ENCODE peak calls at places on chromosomes 3 and 15, in six cellular contexts. One of them, this sample, is unnamed.

GRCh38 chr15:49467782-49468181 is 44.7 kb downstream of the FGF7 start:
- DNase-seq in skeletal muscle cell: no peak
- DNase-seq in fibroblast of mammary gland: no peak
- DNase-seq in GM12865: no peak
- DNase-seq in HAP-1: no peak
- DNase-seq in CD8-positive, alpha-beta memory T cell: no peak
- DNase-seq in this sample: no peak

GRCh38 chr3:186127463-186127862 is 18.6 kb upstream of the ETV5 start:
- DNase-seq in CD8-positive, alpha-beta memory T cell: no peak
- DNase-seq in skeletal muscle cell: no peak
- DNase-seq in HAP-1: no peak
- DNase-seq in GM12865: no peak
- DNase-seq in fibroblast of mammary gland: no peak
- DNase-seq in this sample: no peak

GRCh38 chr3:53518495-53518981 is 24.1 kb downstream of the CACNA1D start:
- DNase-seq in GM12865: no peak
- DNase-seq in skeletal muscle cell: no peak
- DNase-seq in fibroblast of mammary gland: peak; percentile 24
- DNase-seq in HAP-1: no peak
- DNase-seq in CD8-positive, alpha-beta memory T cell: no peak
- DNase-seq in this sample: no peak

GRCh38 chr15:39951561-39951960 is 17.6 kb downstream of the EIF2AK4 start:
- DNase-seq in skeletal muscle cell: no peak
- DNase-seq in GM12865: no peak
- DNase-seq in fibroblast of mammary gland: no peak
- DNase-seq in HAP-1: no peak
- DNase-seq in CD8-positive, alpha-beta memory T cell: no peak
- DNase-seq in this sample: no peak

GRCh38 chr15:26879770-26880169 is 12.9 kb downstream of the GABRA5 start:
- DNase-seq in CD8-positive, alpha-beta memory T cell: no peak
- DNase-seq in GM12865: no peak
- DNase-seq in HAP-1: no peak
- DNase-seq in skeletal muscle cell: no peak
- DNase-seq in fibroblast of mammary gland: no peak
- DNase-seq in this sample: no peak

GRCh38 chr15:65377105-65377975 is 462 bp downstream of the IGDCC3 start:
- DNase-seq in GM12865: no peak
- DNase-seq in skeletal muscle cell: no peak
- DNase-seq in HAP-1: peak; percentile 43
- DNase-seq in fibroblast of mammary gland: no peak
- DNase-seq in CD8-positive, alpha-beta memory T cell: no peak
- DNase-seq in this sample: no peak

GRCh38 chr15:74798388-74799254 is 14.0 kb upstream of the LMAN1L start:
- DNase-seq in HAP-1: no peak
- DNase-seq in GM12865: peak; percentile 76
- DNase-seq in skeletal muscle cell: no peak
- DNase-seq in fibroblast of mammary gland: no peak
- DNase-seq in CD8-positive, alpha-beta memory T cell: no peak
- DNase-seq in this sample: no peak

GRCh38 chr3:53602866-53603265 is 108.5 kb downstream of the CACNA1D start:
- DNase-seq in CD8-positive, alpha-beta memory T cell: no peak
- DNase-seq in GM12865: no peak
- DNase-seq in fibroblast of mammary gland: no peak
- DNase-seq in HAP-1: no peak
- DNase-seq in skeletal muscle cell: no peak
- DNase-seq in this sample: no peak

GRCh38 chr3:125139386-125139785 is 73.2 kb downstream of the SLC12A8 start:
- DNase-seq in skeletal muscle cell: no peak
- DNase-seq in CD8-positive, alpha-beta memory T cell: no peak
- DNase-seq in HAP-1: no peak
- DNase-seq in GM12865: no peak
- DNase-seq in fibroblast of mammary gland: no peak
- DNase-seq in this sample: no peak

GRCh38 chr15:51168700-51169099 is 74.0 kb upstream of the TNFAIP8L3 start:
- DNase-seq in HAP-1: no peak
- DNase-seq in skeletal muscle cell: no peak
- DNase-seq in CD8-positive, alpha-beta memory T cell: no peak
- DNase-seq in GM12865: no peak
- DNase-seq in fibroblast of mammary gland: no peak
- DNase-seq in this sample: no peak

GRCh38 chr3:174547801-174548200 is 311.3 kb upstream of the NAALADL2 start:
- DNase-seq in HAP-1: no peak
- DNase-seq in GM12865: no peak
- DNase-seq in skeletal muscle cell: no peak
- DNase-seq in CD8-positive, alpha-beta memory T cell: no peak
- DNase-seq in fibroblast of mammary gland: peak; percentile 5
- DNase-seq in this sample: no peak

GRCh38 chr3:100089802-100090668 is 24.3 kb downstream of the FILIP1L start:
- DNase-seq in GM12865: peak; percentile 69
- DNase-seq in skeletal muscle cell: no peak
- DNase-seq in CD8-positive, alpha-beta memory T cell: no peak
- DNase-seq in fibroblast of mammary gland: peak; percentile 82
- DNase-seq in HAP-1: peak; percentile 50
- DNase-seq in this sample: no peak

GRCh38 chr15:33278816-33279612 is 31.8 kb upstream of the RYR3 start:
- DNase-seq in GM12865: no peak
- DNase-seq in skeletal muscle cell: peak; percentile 73
- DNase-seq in CD8-positive, alpha-beta memory T cell: no peak
- DNase-seq in HAP-1: no peak
- DNase-seq in fibroblast of mammary gland: peak; percentile 95
- DNase-seq in this sample: peak; percentile 75

GRCh38 chr3:72279631-72280041 is 494.7 kb upstream of the PROK2 start:
- DNase-seq in HAP-1: no peak
- DNase-seq in GM12865: no peak
- DNase-seq in CD8-positive, alpha-beta memory T cell: no peak
- DNase-seq in fibroblast of mammary gland: no peak
- DNase-seq in skeletal muscle cell: no peak
- DNase-seq in this sample: no peak

GRCh38 chr3:51719413-51720025 is 12.7 kb downstream of the GRM2 start:
- DNase-seq in HAP-1: no peak
- DNase-seq in skeletal muscle cell: no peak
- DNase-seq in CD8-positive, alpha-beta memory T cell: no peak
- DNase-seq in GM12865: no peak
- DNase-seq in fibroblast of mammary gland: no peak
- DNase-seq in this sample: no peak

GRCh38 chr3:161851941-161852566 is 355.4 kb downstream of the OTOL1 start:
- DNase-seq in HAP-1: peak; percentile 30
- DNase-seq in fibroblast of mammary gland: peak; percentile 59
- DNase-seq in CD8-positive, alpha-beta memory T cell: no peak
- DNase-seq in GM12865: peak; percentile 67
- DNase-seq in skeletal muscle cell: no peak
- DNase-seq in this sample: no peak

GRCh38 chr3:111071257-111072015 is at the start of gene NECTIN3:
- DNase-seq in HAP-1: peak; percentile 95
- DNase-seq in GM12865: peak; percentile 44
- DNase-seq in fibroblast of mammary gland: peak; percentile 98
- DNase-seq in skeletal muscle cell: peak; percentile 97
- DNase-seq in CD8-positive, alpha-beta memory T cell: peak; percentile 92
- DNase-seq in this sample: peak; percentile 98

GRCh38 chr3:5232570-5232969 is 45.1 kb downstream of the EDEM1 start:
- DNase-seq in CD8-positive, alpha-beta memory T cell: no peak
- DNase-seq in HAP-1: no peak
- DNase-seq in fibroblast of mammary gland: no peak
- DNase-seq in GM12865: no peak
- DNase-seq in skeletal muscle cell: no peak
- DNase-seq in this sample: no peak

GRCh38 chr3:126264952-126265351 is 84.6 kb upstream of the ALDH1L1 start:
- DNase-seq in CD8-positive, alpha-beta memory T cell: no peak
- DNase-seq in HAP-1: no peak
- DNase-seq in skeletal muscle cell: no peak
- DNase-seq in fibroblast of mammary gland: no peak
- DNase-seq in GM12865: no peak
- DNase-seq in this sample: no peak

GRCh38 chr3:101519685-101520365 is 6.8 kb upstream of the SENP7 start:
- DNase-seq in HAP-1: no peak
- DNase-seq in GM12865: no peak
- DNase-seq in CD8-positive, alpha-beta memory T cell: no peak
- DNase-seq in skeletal muscle cell: no peak
- DNase-seq in fibroblast of mammary gland: no peak
- DNase-seq in this sample: no peak

GRCh38 chr3:189122120-189122519 is 49.7 kb upstream of the TPRG1 start:
- DNase-seq in CD8-positive, alpha-beta memory T cell: no peak
- DNase-seq in fibroblast of mammary gland: no peak
- DNase-seq in skeletal muscle cell: no peak
- DNase-seq in GM12865: no peak
- DNase-seq in HAP-1: no peak
- DNase-seq in this sample: no peak

GRCh38 chr3:123270818-123271217 is 69.1 kb downstream of the SEC22A start:
- DNase-seq in fibroblast of mammary gland: no peak
- DNase-seq in skeletal muscle cell: no peak
- DNase-seq in CD8-positive, alpha-beta memory T cell: no peak
- DNase-seq in HAP-1: no peak
- DNase-seq in GM12865: no peak
- DNase-seq in this sample: no peak

GRCh38 chr3:13197795-13198194 is 124.6 kb upstream of the IQSEC1 start:
- DNase-seq in fibroblast of mammary gland: no peak
- DNase-seq in skeletal muscle cell: no peak
- DNase-seq in HAP-1: no peak
- DNase-seq in GM12865: no peak
- DNase-seq in CD8-positive, alpha-beta memory T cell: no peak
- DNase-seq in this sample: no peak

DNA sequence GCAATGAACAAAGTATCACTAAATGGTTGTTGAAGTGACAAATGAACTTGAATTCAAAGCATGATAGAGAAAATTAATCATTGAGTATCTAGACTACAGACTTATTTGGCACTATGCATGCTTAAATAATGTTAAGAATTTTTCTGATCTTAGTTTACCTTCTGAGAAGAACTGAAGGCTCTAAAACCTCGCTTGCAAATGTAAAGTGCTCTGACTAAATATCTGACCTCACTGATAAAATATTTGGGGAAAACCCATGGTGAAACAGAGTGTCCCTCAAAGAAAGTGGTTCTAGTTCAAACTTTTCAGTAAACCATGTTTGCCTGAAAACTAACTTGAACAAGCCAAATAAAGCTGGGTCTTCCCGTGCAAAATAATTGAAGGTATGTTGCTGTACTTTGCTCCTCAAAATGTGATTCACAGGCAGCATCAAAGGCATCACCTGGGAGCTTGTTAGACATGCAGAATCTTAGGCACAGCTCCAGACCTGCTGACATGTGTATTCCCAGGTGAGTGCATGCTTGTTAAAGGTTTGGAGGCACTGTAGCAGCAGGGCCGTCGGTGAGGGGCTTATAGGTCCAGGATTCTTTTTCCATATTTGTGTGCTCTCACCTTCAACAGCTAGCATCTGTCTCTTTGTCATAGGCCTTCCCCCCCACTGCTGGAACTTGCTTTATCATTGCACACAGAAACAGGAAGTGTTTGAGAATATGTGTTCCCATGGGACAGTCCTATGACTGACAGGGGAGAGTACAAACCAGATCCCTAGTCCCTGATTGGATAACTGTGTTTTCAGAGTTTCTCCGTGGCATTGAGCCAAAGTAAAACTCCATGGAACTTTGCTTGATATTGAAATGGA is 524.1 kb upstream of the LMCD1 start:
- DNase-seq in GM12865: peak; percentile 26
- DNase-seq in CD8-positive, alpha-beta memory T cell: no peak
- DNase-seq in HAP-1: no peak
- DNase-seq in skeletal muscle cell: no peak
- DNase-seq in fibroblast of mammary gland: peak; percentile 18
- DNase-seq in this sample: no peak
- H3K4me3 ChIP-seq in GM12865: no peak overlapping the region
- H3K4me3 ChIP-seq in CD8-positive, alpha-beta memory T cell: no peak overlapping the region
- H3K4me3 ChIP-seq in HAP-1: no peak overlapping the region
- H3K4me3 ChIP-seq in skeletal muscle cell: no peak overlapping the region
- H3K4me3 ChIP-seq in fibroblast of mammary gland: no peak overlapping the region
- H3K4me3 ChIP-seq in this sample: no peak overlapping the region

GRCh38 chr15:81981888-81982287 is 63.9 kb downstream of the MEX3B start:
- DNase-seq in GM12865: no peak
- DNase-seq in skeletal muscle cell: no peak
- DNase-seq in HAP-1: no peak
- DNase-seq in fibroblast of mammary gland: no peak
- DNase-seq in CD8-positive, alpha-beta memory T cell: no peak
- DNase-seq in this sample: no peak

GRCh38 chr15:81977464-81977863 is 68.4 kb downstream of the MEX3B start:
- DNase-seq in CD8-positive, alpha-beta memory T cell: no peak
- DNase-seq in HAP-1: no peak
- DNase-seq in fibroblast of mammary gland: no peak
- DNase-seq in skeletal muscle cell: no peak
- DNase-seq in GM12865: no peak
- DNase-seq in this sample: no peak

GRCh38 chr15:81987628-81988027 is 58.2 kb downstream of the MEX3B start:
- DNase-seq in CD8-positive, alpha-beta memory T cell: no peak
- DNase-seq in fibroblast of mammary gland: no peak
- DNase-seq in GM12865: no peak
- DNase-seq in skeletal muscle cell: no peak
- DNase-seq in HAP-1: no peak
- DNase-seq in this sample: no peak

GRCh38 chr15:81982808-81983207 is 63.0 kb downstream of the MEX3B start:
- DNase-seq in GM12865: no peak
- DNase-seq in CD8-positive, alpha-beta memory T cell: no peak
- DNase-seq in HAP-1: no peak
- DNase-seq in fibroblast of mammary gland: no peak
- DNase-seq in skeletal muscle cell: no peak
- DNase-seq in this sample: no peak
- H3K4me3 ChIP-seq in GM12865: no peak overlapping the region
- H3K4me3 ChIP-seq in CD8-positive, alpha-beta memory T cell: no peak overlapping the region
- H3K4me3 ChIP-seq in HAP-1: no peak overlapping the region
- H3K4me3 ChIP-seq in fibroblast of mammary gland: no peak overlapping the region
- H3K4me3 ChIP-seq in skeletal muscle cell: no peak overlapping the region
- H3K4me3 ChIP-seq in this sample: no peak overlapping the region

DNA sequence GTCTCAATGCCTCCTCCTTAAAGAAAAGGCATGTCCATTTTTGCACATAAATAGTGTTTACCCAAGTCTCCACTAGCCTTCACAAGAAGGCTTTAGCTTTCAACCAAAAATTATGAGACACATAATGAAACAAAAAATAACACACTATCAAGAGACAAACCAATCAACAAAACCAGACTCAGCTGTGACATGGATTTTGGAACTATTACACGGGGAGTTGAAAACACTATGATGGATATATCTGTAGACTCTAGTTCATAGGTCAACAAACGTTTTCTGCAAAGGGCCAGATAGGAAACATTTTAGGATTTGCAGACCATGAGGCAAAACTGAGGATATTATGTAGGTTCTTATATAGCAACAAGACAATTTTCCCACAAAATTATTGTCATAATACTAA is 24.9 kb downstream of the MYL3 start:
- DNase-seq in CD8-positive, alpha-beta memory T cell: no peak
- DNase-seq in HAP-1: no peak
- DNase-seq in skeletal muscle cell: no peak
- DNase-seq in GM12865: no peak
- DNase-seq in fibroblast of mammary gland: no peak
- DNase-seq in this sample: no peak
- H3K4me3 ChIP-seq in CD8-positive, alpha-beta memory T cell: no peak overlapping the region
- H3K4me3 ChIP-seq in HAP-1: no peak overlapping the region
- H3K4me3 ChIP-seq in skeletal muscle cell: no peak overlapping the region
- H3K4me3 ChIP-seq in GM12865: no peak overlapping the region
- H3K4me3 ChIP-seq in fibroblast of mammary gland: no peak overlapping the region
- H3K4me3 ChIP-seq in this sample: no peak overlapping the region

DNA sequence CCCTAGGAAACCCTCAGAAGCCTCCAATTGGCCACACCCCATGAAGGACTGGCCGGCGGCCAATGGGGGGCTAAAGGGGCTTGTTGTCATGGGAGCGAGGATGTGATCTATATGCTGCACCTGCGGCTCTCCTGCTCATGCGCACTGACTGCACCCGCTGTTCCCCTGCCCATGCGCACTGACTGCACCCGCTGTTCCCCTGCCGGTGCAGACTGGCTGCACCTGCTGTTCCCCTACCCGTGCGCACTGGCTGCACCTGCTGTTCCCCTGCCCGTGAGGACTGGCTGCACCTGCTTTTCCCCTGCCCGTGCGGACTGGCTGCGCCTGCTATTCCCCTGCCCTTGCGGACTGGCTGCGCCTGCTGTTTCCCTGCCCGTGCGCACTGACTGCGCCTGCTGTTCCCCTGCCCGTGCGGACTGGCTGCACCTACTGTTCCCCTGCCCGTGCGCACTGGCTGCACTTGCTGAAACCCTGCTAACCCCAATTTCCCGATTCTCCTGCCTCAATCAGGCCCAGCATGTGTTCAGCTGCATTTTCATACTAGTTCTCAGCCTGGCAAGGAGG is 16.8 kb upstream of the MCCC1 start:
- DNase-seq in skeletal muscle cell: no peak
- DNase-seq in HAP-1: peak; percentile 68
- DNase-seq in GM12865: peak; percentile 94
- DNase-seq in CD8-positive, alpha-beta memory T cell: peak; percentile 67
- DNase-seq in fibroblast of mammary gland: no peak
- DNase-seq in this sample: no peak
- H3K4me3 ChIP-seq in skeletal muscle cell: no peak overlapping the region
- H3K4me3 ChIP-seq in HAP-1: peak overlapping the region; percentile 10
- H3K4me3 ChIP-seq in GM12865: peak overlapping the region; percentile 49
- H3K4me3 ChIP-seq in CD8-positive, alpha-beta memory T cell: peak overlapping the region; percentile 34
- H3K4me3 ChIP-seq in fibroblast of mammary gland: no peak overlapping the region
- H3K4me3 ChIP-seq in this sample: no peak overlapping the region

This sample was measured in AG09309.